ENCODE peak calls at places on chromosomes 12 and 14, in five cellular contexts. S is pancreas, L is IMR-90, J is suprapubic skin, A is A673. C is an unnamed sample.

GRCh38 chr12:114685320-114685781 is 1.4 kb upstream of the TBX3 start:
- DNase-seq in S (no peak), A (no peak), L (no peak), J (no peak), C (no peak)

GRCh38 chr14:68789002-68789797 is 3.7 kb downstream of the ZFP36L1 start:
- DNase-seq in J (peak; percentile 92), L (peak; percentile 74), A (peak; percentile 93), S (peak; percentile 91), C (peak; percentile 58)

GRCh38 chr12:106976013-106976658 is 10.8 kb downstream of the MTERF2 start:
- DNase-seq in S (no peak), J (no peak), L (peak; percentile 80), A (no peak), C (peak; percentile 35)

GRCh38 chr14:74735113-74735512 is 22.2 kb downstream of the FCF1 start:
- DNase-seq in A (no peak), L (no peak), J (no peak), S (no peak), C (no peak)

GRCh38 chr14:93720076-93720815 is 68.0 kb downstream of the PRIMA1 start:
- DNase-seq in L (no peak), J (no peak), S (no peak), A (no peak), C (no peak)

GRCh38 chr14:39393289-39393688 is 38.9 kb downstream of the FBXO33 start:
- DNase-seq in S (no peak), A (no peak), J (no peak), L (no peak), C (peak; percentile 79)

GRCh38 chr12:119544780-119545625 is 48.6 kb upstream of the TMEM233 start:
- DNase-seq in S (no peak), L (peak; percentile 70), J (peak; percentile 67), A (peak; percentile 82), C (peak; percentile 61)

GRCh38 chr12:3202734-3203446 is 125.7 kb downstream of the TSPAN9 start:
- DNase-seq in L (peak; percentile 34), S (peak; percentile 67), A (peak; percentile 69), J (no peak), C (peak; percentile 28)

GRCh38 chr12:101891462-101891971 is 14.1 kb downstream of the DRAM1 start:
- DNase-seq in S (no peak), L (peak; percentile 95), A (peak; percentile 96), J (no peak), C (peak; percentile 81)

GRCh38 chr14:63493246-63493645 is 49.9 kb downstream of the PPP2R5E start:
- DNase-seq in J (no peak), S (no peak), L (peak; percentile 33), A (peak; percentile 68), C (peak; percentile 26)

GRCh38 chr12:69274861-69275260 is 35.5 kb downstream of the CPSF6 start:
- DNase-seq in L (peak; percentile 48), A (no peak), J (no peak), S (no peak), C (peak; percentile 49)

GRCh38 chr12:127005406-127005805 is 1261.6 kb upstream of the TMEM132C start:
- DNase-seq in A (no peak), J (no peak), S (no peak), L (no peak), C (no peak)

GRCh38 chr12:46005151-46005797 is 14.9 kb upstream of the SCAF11 start:
- DNase-seq in J (no peak), L (peak; percentile 34), A (peak; percentile 10), S (no peak), C (peak; percentile 24)

GRCh38 chr12:95922231-95922630 is 20.2 kb downstream of the CCDC38 start:
- DNase-seq in A (peak; percentile 29), J (no peak), S (no peak), L (peak; percentile 33), C (peak; percentile 47)

GRCh38 chr12:18502422-18502821 is 235.4 kb downstream of the PLCZ1 start:
- DNase-seq in A (no peak), L (no peak), S (no peak), J (no peak), C (no peak)

GRCh38 chr14:51004352-51004800 is 60.1 kb upstream of the PYGL start:
- DNase-seq in S (no peak), L (no peak), A (peak; percentile 19), J (no peak), C (no peak)

GRCh38 chr14:103488960-103489359 is 33.7 kb downstream of the CKB start:
- DNase-seq in A (no peak), L (peak; percentile 82), S (no peak), J (no peak), C (no peak)

GRCh38 chr14:98957211-98958047 is 314.6 kb downstream of the BCL11B start:
- DNase-seq in J (peak; percentile 90), L (no peak), A (no peak), S (no peak), C (peak; percentile 94)

GRCh38 chr12:52277486-52278245 is 3.2 kb downstream of the KRT86 start:
- DNase-seq in A (no peak), S (no peak), J (peak; percentile 54), L (no peak), C (no peak)

GRCh38 chr14:58635041-58635440 is 2.7 kb upstream of the DACT1 start:
- DNase-seq in L (no peak), J (no peak), A (no peak), S (no peak), C (no peak)

GRCh38 chr12:113407931-113408585 is 4.4 kb upstream of the SDS start:
- DNase-seq in L (peak; percentile 61), S (no peak), A (no peak), J (no peak), C (peak; percentile 18)

GRCh38 chr14:85532981-85533820 is 3.3 kb downstream of the FLRT2 start:
- DNase-seq in A (peak; percentile 96), S (peak; percentile 76), J (peak; percentile 76), L (peak; percentile 87), C (peak; percentile 73)

GRCh38 chr14:89004195-89004594 is 179.7 kb downstream of the TTC8 start:
- DNase-seq in A (no peak), J (no peak), L (peak; percentile 78), S (no peak), C (peak; percentile 92)

GRCh38 chr14:76546426-76547221 is 170.7 kb downstream of the ESRRB start:
- DNase-seq in S (no peak), A (peak; percentile 87), L (no peak), J (no peak), C (peak; percentile 66)

GRCh38 chr12:132259364-132259871 is 70.0 kb downstream of the GALNT9 start:
- DNase-seq in L (no peak), J (no peak), S (peak; percentile 23), A (peak; percentile 86), C (no peak)

GRCh38 chr12:47079894-47080724 is at the start of gene AMIGO2:
- DNase-seq in L (peak; percentile 54), S (peak; percentile 81), A (peak; percentile 78), J (peak; percentile 73), C (peak; percentile 52)

GRCh38 chr12:47079365-47079893 is at the start of gene PCED1B:
- DNase-seq in A (peak; percentile 82), L (peak; percentile 72), J (peak; percentile 75), S (peak; percentile 93), C (peak; percentile 49)

GRCh38 chr12:49055978-49056754 is 4.4 kb downstream of the KMT2D start:
- DNase-seq in L (peak; percentile 82), A (peak; percentile 83), S (no peak), J (no peak), C (peak; percentile 80)

GRCh38 chr14:102474934-102475333 is 34.6 kb downstream of the ANKRD9 start:
- DNase-seq in A (no peak), S (peak; percentile 71), L (peak; percentile 80), J (no peak), C (no peak)

GRCh38 chr12:47349770-47350408 is 270.1 kb upstream of the AMIGO2 start:
- DNase-seq in L (peak; percentile 68), S (no peak), J (no peak), A (no peak), C (peak; percentile 27)

GRCh38 chr12:12521923-12522322 is 40.7 kb downstream of the DUSP16 start:
- DNase-seq in J (no peak), A (no peak), L (no peak), S (no peak), C (no peak)

GRCh38 chr12:12520278-12520677 is 42.4 kb downstream of the DUSP16 start:
- DNase-seq in J (no peak), A (no peak), L (no peak), S (no peak), C (no peak)

GRCh38 chr12:12524128-12524527 is 38.5 kb downstream of the DUSP16 start:
- DNase-seq in L (no peak), A (no peak), J (no peak), S (no peak), C (no peak)

GRCh38 chr12:12521044-12521485 is 41.6 kb downstream of the DUSP16 start:
- DNase-seq in L (no peak), J (no peak), A (no peak), S (no peak), C (no peak)

DNA sequence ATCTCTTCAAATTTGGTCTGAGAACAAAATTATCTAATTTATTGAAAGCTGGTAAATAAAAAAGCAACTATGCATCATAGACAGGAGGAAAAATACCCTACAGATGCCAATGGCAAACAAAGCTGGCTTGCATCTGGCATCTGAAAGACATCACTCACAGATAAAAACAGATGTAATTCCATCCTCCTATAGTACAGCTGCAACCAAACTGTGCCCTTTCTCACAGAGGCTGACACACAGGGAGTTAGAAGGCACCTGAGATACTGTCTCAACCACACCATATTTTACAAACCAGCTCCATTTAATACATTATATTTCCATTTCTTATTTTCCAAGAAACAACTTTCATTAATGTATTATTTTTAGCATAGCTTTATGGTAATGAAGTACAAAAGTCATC is 39.4 kb downstream of the DUSP16 start:
- DNase-seq in L (no peak), J (no peak), S (no peak), A (no peak), C (no peak)
- TF ChIP-seq CTCF in L (no peak), J (no peak), S (no peak), A (no peak), C (no peak)

GRCh38 chr14:70962935-70963334 is 55.7 kb downstream of the PCNX1 start:
- DNase-seq in A (no peak), S (no peak), L (no peak), J (no peak), C (no peak)
- H3K36me3 ChIP-seq in A (peaks cover 10% of the 10 kb centered on the region), S (no peaks in the 10 kb centered on the region), L (peaks cover 6% of the 10 kb centered on the region), J (peaks cover 5% of the 10 kb centered on the region), C (peaks cover 1% of the 10 kb centered on the region)

GRCh38 chr14:96178674-96179321 is 25.8 kb upstream of the BDKRB2 start:
- DNase-seq in S (peak; percentile 16), A (no peak), J (no peak), L (peak; percentile 62), C (no peak)
- H3K4me3 ChIP-seq in S (no peak overlapping the region), A (no peak overlapping the region), J (no peak overlapping the region), L (no peak overlapping the region), C (no peak overlapping the region)

GRCh38 chr14:81436296-81437138 is 36.4 kb upstream of the STON2 start:
- DNase-seq in J (peak; percentile 79), A (peak; percentile 88), L (peak; percentile 45), S (peak; percentile 91), C (peak; percentile 51)

GRCh38 chr14:81434230-81434629 is 34.1 kb upstream of the STON2 start:
- DNase-seq in L (no peak), A (peak; percentile 63), J (no peak), S (no peak), C (no peak)

GRCh38 chr14:81437226-81437625 is 37.1 kb upstream of the STON2 start:
- DNase-seq in L (no peak), A (no peak), J (no peak), S (no peak), C (no peak)

GRCh38 chr14:81435048-81435577 is 35.0 kb upstream of the STON2 start:
- DNase-seq in A (no peak), J (no peak), S (no peak), L (no peak), C (no peak)

GRCh38 chr14:81435578-81436295 is 35.6 kb upstream of the STON2 start:
- DNase-seq in A (peak; percentile 57), J (peak; percentile 81), L (peak; percentile 2), S (peak; percentile 84), C (peak; percentile 72)
- TF ChIP-seq CTCF in A (no peak), J (no peak), L (no peak), S (no peak), C (no peak)

GRCh38 chr12:116377194-116377735 is 99.8 kb upstream of the MED13L start:
- DNase-seq in L (no peak), J (no peak), S (no peak), A (no peak), C (no peak)
- H3K36me3 ChIP-seq in L (no peaks in the 10 kb centered on the region), J (no peaks in the 10 kb centered on the region), S (no peaks in the 10 kb centered on the region), A (no peaks in the 10 kb centered on the region), C (no peaks in the 10 kb centered on the region)